ENCODE peak calls at places on chromosomes 3 and 15, in nine cellular contexts. O is dorsolateral prefrontal cortex, A is heart left ventricle, Y is astrocyte, H is psoas muscle, N is neural crest cell, D is cardiac fibroblast, X is fibroblast of lung, B is lower lobe of right lung. L is an unnamed sample.

GRCh38 chr3:149004622-149005021 is 13.3 kb downstream of the GYG1 start:
- DNase-seq in A (no peak), N (no peak), H (peak), X (peak), B (no peak), D (peak), Y (no peak), O (peak), L (peak)

GRCh38 chr3:186909078-186909853 is 21.1 kb upstream of the ST6GAL1 start:
- DNase-seq in N (no peak), A (no peak), Y (no peak), B (peak), O (no peak), H (no peak), D (no peak), X (no peak), L (no peak)

GRCh38 chr3:116291141-116291540 is 154.1 kb downstream of the LSAMP start:
- DNase-seq in N (no peak), H (no peak), A (no peak), Y (no peak), X (no peak), O (no peak), D (no peak), B (no peak), L (no peak)

GRCh38 chr15:77001351-77001750 is 6.4 kb downstream of the PSTPIP1 start:
- DNase-seq in D (no peak), O (no peak), H (peak), A (no peak), N (no peak), X (no peak), B (peak), Y (no peak), L (no peak)

GRCh38 chr3:71919572-71919971 is 134.6 kb upstream of the PROK2 start:
- DNase-seq in A (no peak), H (no peak), B (no peak), O (peak), X (no peak), Y (no peak), N (no peak), D (no peak), L (no peak)

GRCh38 chr3:29195055-29195454 is 85.8 kb upstream of the RBMS3 start:
- DNase-seq in H (no peak), N (no peak), B (no peak), D (peak), A (no peak), O (no peak), X (no peak), Y (peak), L (no peak)

GRCh38 chr15:38547255-38547997 is 17.2 kb downstream of the RASGRP1 start:
- DNase-seq in D (peak), A (no peak), X (peak), Y (peak), O (no peak), H (no peak), B (no peak), N (no peak), L (peak)

GRCh38 chr15:65980824-65981456 is 111.6 kb downstream of the RAB11A start:
- DNase-seq in H (peak), A (peak), X (peak), B (peak), N (peak), D (peak), O (peak), Y (peak), L (peak)

GRCh38 chr3:134328147-134328591 is 46.1 kb downstream of the AMOTL2 start:
- DNase-seq in N (no peak), H (peak), D (peak), X (peak), B (no peak), O (no peak), Y (peak), A (no peak), L (peak)

GRCh38 chr3:23810342-23811116 is 4.8 kb downstream of the UBE2E1 start:
- DNase-seq in B (peak), H (peak), Y (peak), O (peak), D (peak), A (peak), N (peak), X (peak), L (no peak)

GRCh38 chr3:33581666-33582065 is 136.4 kb downstream of the CLASP2 start:
- DNase-seq in H (no peak), N (no peak), B (no peak), X (no peak), D (no peak), O (no peak), Y (no peak), A (no peak), L (no peak)

GRCh38 chr3:107962946-107963345 is 127.9 kb downstream of the CD47 start:
- DNase-seq in A (no peak), D (peak), N (no peak), X (peak), H (no peak), B (no peak), Y (peak), O (no peak), L (no peak)

GRCh38 chr15:27707216-27707710 is 391.9 kb downstream of the OCA2 start:
- DNase-seq in Y (no peak), O (no peak), A (no peak), B (no peak), X (no peak), H (no peak), N (no peak), D (no peak), L (no peak)

GRCh38 chr3:48558446-48559134 is 2.0 kb upstream of the PFKFB4 start:
- DNase-seq in H (peak), A (peak), Y (no peak), N (no peak), O (no peak), D (no peak), X (no peak), B (peak), L (no peak)

GRCh38 chr3:48560648-48561018 is 2.9 kb downstream of the UCN2 start:
- DNase-seq in Y (no peak), A (peak), X (peak), H (no peak), N (no peak), O (no peak), D (no peak), B (no peak), L (no peak)

GRCh38 chr3:48562367-48563095 is 1.1 kb downstream of the UCN2 start:
- DNase-seq in N (no peak), B (no peak), X (no peak), O (no peak), H (no peak), Y (no peak), D (no peak), A (no peak), L (no peak)

GRCh38 chr3:48563382-48563918 is at the start of gene UCN2:
- DNase-seq in A (no peak), D (peak), B (no peak), O (no peak), Y (no peak), N (no peak), H (no peak), X (peak), L (peak)

DNA sequence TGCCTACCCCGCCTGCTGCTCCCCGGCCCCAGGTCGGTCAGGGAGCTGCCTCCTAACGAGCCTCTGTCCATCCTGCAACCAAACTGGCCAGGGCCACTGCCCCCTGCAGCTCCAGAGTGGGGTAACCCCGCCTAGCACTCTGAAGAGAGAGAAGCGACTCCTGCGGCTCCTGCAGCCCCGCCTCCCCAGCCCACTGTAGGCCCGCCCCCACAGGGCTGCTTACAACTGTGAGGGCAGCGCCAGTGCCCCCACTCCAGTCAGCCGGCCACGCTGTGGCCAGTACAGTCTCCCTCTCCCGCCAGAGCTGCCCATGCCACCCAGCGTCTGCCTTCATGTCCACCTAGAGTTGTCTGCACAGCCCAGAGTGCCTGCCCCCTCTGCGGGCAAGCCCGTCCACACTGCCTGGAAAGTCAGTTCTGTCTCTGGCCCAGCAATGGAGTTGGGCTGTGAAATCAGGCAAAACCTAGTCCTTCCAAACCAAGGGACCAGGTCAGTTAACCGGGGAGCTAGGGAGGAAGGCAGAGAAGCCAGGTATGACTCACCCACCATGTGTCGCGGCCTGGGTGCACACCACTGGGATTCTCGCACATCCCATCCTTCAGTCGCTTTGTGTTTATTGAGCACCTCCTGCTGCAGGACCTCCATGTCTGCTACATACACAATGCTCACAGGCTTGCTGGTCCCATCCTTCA is 2.4 kb downstream of the UCN2 start:
- DNase-seq in N (peak), B (peak), Y (peak), O (no peak), H (peak), A (peak), D (peak), X (peak), L (peak)
- TF ChIP-seq CTCF in N (peak), B (peak), Y (no peak), O (no peak), H (no peak), A (no peak), D (peak), X (peak), L (peak)

DNA sequence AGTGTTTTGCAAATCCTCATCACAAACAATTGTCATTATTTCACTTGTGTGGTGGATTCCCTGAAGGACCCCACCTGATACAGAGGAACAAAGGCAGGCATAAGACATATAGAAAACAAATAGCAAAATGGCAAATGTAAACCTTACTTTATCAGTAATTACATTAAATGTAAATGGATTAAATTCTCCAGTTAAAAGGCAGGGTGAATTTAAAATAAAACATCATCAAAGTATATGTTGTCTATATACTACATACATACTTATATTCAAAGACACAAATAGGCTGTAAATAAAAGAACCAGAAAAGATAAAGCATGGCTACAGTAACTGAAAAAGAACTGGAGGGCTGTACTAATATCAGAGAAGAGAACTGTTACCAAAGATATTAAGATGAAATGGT is 117.3 kb downstream of the RFX7 start:
- DNase-seq in B (no peak), N (no peak), Y (no peak), O (no peak), D (no peak), A (no peak), X (no peak), H (no peak), L (no peak)
- TF ChIP-seq CTCF in B (no peak), N (no peak), Y (no peak), O (no peak), D (no peak), A (no peak), X (no peak), H (no peak), L (no peak)

GRCh38 chr15:57205999-57206398 is 170.3 kb upstream of the CGNL1 start:
- DNase-seq in D (no peak), Y (no peak), A (no peak), O (no peak), N (no peak), X (no peak), B (no peak), H (no peak), L (no peak)
- TF ChIP-seq CTCF in D (no peak), Y (no peak), A (no peak), O (no peak), N (no peak), X (no peak), B (no peak), H (no peak), L (no peak)

GRCh38 chr3:9249273-9250192 is at the start of gene SRGAP3:
- DNase-seq in Y (peak), D (peak), N (peak), B (peak), A (peak), O (peak), H (peak), X (peak), L (peak)
- TF ChIP-seq CTCF in Y (no peak), D (peak), N (peak), B (peak), A (no peak), O (no peak), H (peak), X (peak), L (peak)

GRCh38 chr3:76369170-76369569 is 583.8 kb upstream of the ZNF717 start:
- DNase-seq in D (peak), N (no peak), X (peak), H (no peak), Y (peak), O (no peak), B (no peak), A (no peak), L (no peak)
- TF ChIP-seq CTCF in D (peak), N (peak), X (peak), H (no peak), Y (peak), O (no peak), B (no peak), A (no peak), L (no peak)

GRCh38 chr3:170078620-170079281 is 41.0 kb downstream of the GPR160 start:
- DNase-seq in B (no peak), H (no peak), X (no peak), Y (no peak), O (no peak), D (no peak), N (no peak), A (no peak), L (no peak)
- TF ChIP-seq CTCF in B (no peak), H (no peak), X (no peak), Y (no peak), O (no peak), D (no peak), N (no peak), A (no peak), L (peak)

DNA sequence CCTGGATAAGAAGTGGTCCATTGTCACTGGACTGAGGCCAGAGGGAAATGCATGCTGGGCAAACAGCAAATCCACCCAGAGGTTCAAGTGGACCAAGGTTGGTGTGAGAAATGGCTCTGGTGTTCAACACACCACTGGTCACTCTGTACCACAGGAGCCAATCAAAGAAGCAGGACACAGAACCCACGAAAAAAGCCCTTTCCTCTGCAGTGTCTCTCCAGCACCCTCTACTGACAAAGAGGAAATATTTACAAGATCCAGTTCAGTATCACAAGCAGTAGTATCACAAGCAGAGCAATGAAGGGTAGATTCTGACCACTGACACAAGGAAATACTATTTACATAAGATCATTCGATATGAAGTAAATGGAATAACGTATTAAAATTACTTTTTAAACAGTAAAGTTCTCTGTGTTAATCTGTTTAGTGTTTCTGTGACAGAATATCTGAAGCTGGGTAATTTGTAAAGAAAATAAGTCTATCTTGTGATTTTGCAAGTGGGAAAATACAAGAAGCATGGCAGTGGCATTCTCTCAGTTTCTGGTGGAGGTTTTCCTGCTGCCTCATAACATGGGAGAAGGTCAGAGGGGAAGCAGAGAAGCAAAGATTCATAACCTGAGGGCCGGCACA is 390.7 kb downstream of the EFHB start:
- DNase-seq in X (no peak), N (no peak), D (peak), A (no peak), O (no peak), Y (no peak), H (no peak), B (no peak), L (no peak)
- TF ChIP-seq CTCF in X (no peak), N (peak), D (no peak), A (peak), O (peak), Y (no peak), H (peak), B (peak), L (no peak)

L was measured in HFFc6.